ENCODE peak calls at places on chromosome 22, in five cellular contexts. M is T-helper 1 cell; V is AG04450; U is stimulated activated CD4-positive, alpha-beta T cell treated with anti-CD3 and anti-CD28 coated beads, Interleukin-1b, Interleukin-23, amount 100 ng/mL, for 1 hour; D is T-helper 2 cell. N is an unnamed sample.

GRCh38 chr22:33780761-33781160 is 139.5 kb downstream of the LARGE1 start:
- DNase-seq in M (no peak), V (no peak), U (no peak), D (no peak), N (no peak)

GRCh38 chr22:49937758-49938564 is 19.5 kb downstream of the CRELD2 start:
- DNase-seq in M (no peak), V (no peak), U (no peak), D (no peak), N (no peak)

GRCh38 chr22:33166206-33166605 is 108.0 kb upstream of the SYN3 start:
- DNase-seq in M (no peak), V (no peak), U (no peak), D (no peak), N (no peak)

GRCh38 chr22:37109242-37109917 is at the start of gene TMPRSS6:
- DNase-seq in M (no peak), V (no peak), U (no peak), D (no peak), N (no peak)

GRCh38 chr22:36252754-36253522 is at the start of gene APOL1:
- DNase-seq in M (peak; percentile 46), V (no peak), U (no peak), D (peak; percentile 85), N (peak; percentile 30)

GRCh38 chr22:23754980-23755636 is 883 bp upstream of the VPREB3 start:
- DNase-seq in M (no peak), V (no peak), U (no peak), D (no peak), N (no peak)

GRCh38 chr22:19765477-19766234 is 5.1 kb downstream of the TBX1 start:
- DNase-seq in M (no peak), V (no peak), U (no peak), D (peak; percentile 19), N (no peak)

GRCh38 chr22:43964314-43964857 is 9.1 kb downstream of the SAMM50 start:
- DNase-seq in M (no peak), V (no peak), U (no peak), D (no peak), N (no peak)

GRCh38 chr22:43753718-43754117 is 58.4 kb downstream of the EFCAB6 start:
- DNase-seq in M (no peak), V (no peak), U (no peak), D (no peak), N (no peak)

GRCh38 chr22:48947636-48948035 is 880.0 kb downstream of the BRD1 start:
- DNase-seq in M (no peak), V (no peak), U (no peak), D (no peak), N (peak; percentile 5)

GRCh38 chr22:46694423-46695170 is 43.5 kb downstream of the CERK start:
- DNase-seq in M (no peak), V (no peak), U (no peak), D (no peak), N (no peak)

N was measured in memory B cell.